ENCODE peak calls at places on chromosome 22, in eight cellular contexts. R is A172; B is nephron progenitor cell; L is heart left ventricle; I is astrocyte of the cerebellum; U is activated CD4-positive, alpha-beta T cell treated with anti-CD3 and anti-CD28 coated beads, Interleukin-2, amount 10 ng/mL, durations not matched to agents 7 days and 5 days; F is body of pancreas; P is GM10248. E is an unnamed sample.

GRCh38 chr22:47372596-47373385 is 610.3 kb downstream of the TBC1D22A start:
- DNase-seq in U (no peak), P (no peak), F (no peak), R (no peak), B (no peak), L (peak), I (no peak), E (no peak)

GRCh38 chr22:32457031-32457430 is 7.2 kb downstream of the BPIFC start:
- DNase-seq in I (no peak), B (no peak), U (no peak), P (no peak), F (no peak), L (no peak), R (no peak), E (no peak)

GRCh38 chr22:39353346-39353745 is 3.6 kb downstream of the SYNGR1 start:
- DNase-seq in U (no peak), B (no peak), I (no peak), R (no peak), P (no peak), L (peak), F (no peak), E (no peak)

GRCh38 chr22:35604671-35605457 is 12.3 kb downstream of the MB start:
- DNase-seq in R (peak), I (no peak), F (peak), L (no peak), U (no peak), B (no peak), P (no peak), E (no peak)

GRCh38 chr22:50074056-50074455 is 11.2 kb downstream of the MLC1 start:
- DNase-seq in L (no peak), I (no peak), F (no peak), R (no peak), B (no peak), P (no peak), U (no peak), E (no peak)

GRCh38 chr22:26479043-26479791 is 4.4 kb downstream of the HPS4 start:
- DNase-seq in B (no peak), F (no peak), L (no peak), U (no peak), P (no peak), R (no peak), I (no peak), E (peak)

GRCh38 chr22:21444701-21445436 is 22.3 kb upstream of the TMEM191C start:
- DNase-seq in F (peak), U (peak), L (no peak), P (no peak), I (no peak), R (no peak), B (no peak), E (no peak)

GRCh38 chr22:42991010-42991651 is 23.8 kb downstream of the PACSIN2 start:
- DNase-seq in I (no peak), F (peak), U (no peak), L (no peak), B (no peak), P (no peak), R (peak), E (no peak)

GRCh38 chr22:28034760-28035401 is 115.8 kb upstream of the PITPNB start:
- DNase-seq in U (no peak), I (no peak), L (peak), R (peak), F (peak), B (no peak), P (no peak), E (peak)

GRCh38 chr22:50001388-50002231 is 11.0 kb downstream of the IL17REL start:
- DNase-seq in B (no peak), L (no peak), I (no peak), P (no peak), R (no peak), U (no peak), F (no peak), E (peak)

GRCh38 chr22:25726241-25726640 is 15.7 kb upstream of the MYO18B start:
- DNase-seq in B (no peak), P (no peak), U (no peak), I (no peak), F (no peak), R (no peak), L (no peak), E (peak)

GRCh38 chr22:46652930-46653331 is 32.7 kb downstream of the GRAMD4 start:
- DNase-seq in U (no peak), I (no peak), B (no peak), L (no peak), F (peak), R (no peak), P (no peak), E (no peak)

GRCh38 chr22:39577900-39578299 is 7.3 kb downstream of the CACNA1I start:
- DNase-seq in L (no peak), U (no peak), I (no peak), P (no peak), F (no peak), B (no peak), R (no peak), E (no peak)

GRCh38 chr22:36865346-36865745 is 4.5 kb downstream of the NCF4 start:
- DNase-seq in L (no peak), F (no peak), R (no peak), B (peak), U (no peak), I (no peak), P (no peak), E (no peak)